ENCODE peak calls at places on chromosome 13, in eight cellular contexts. O is heart left ventricle, C is BJ, L is kidney, J is pancreas, I is heart right ventricle, E is adrenal gland, B is HFF-Myc. F is an unnamed sample.
A peak's percentile ranks its signal among the peaks of the same experiment; 100 is the strongest.

GRCh38 chr13:44768775-44769578 is 192.8 kb upstream of the TSC22D1 start:
- DNase-seq in O (no peak), E (no peak), B (no peak), L (no peak), C (no peak), I (no peak), J (no peak), F (peak; percentile 3)

GRCh38 chr13:96053003-96053703 is at the start of gene UGGT2:
- DNase-seq in C (peak; percentile 73), I (peak; percentile 94), O (peak; percentile 96), E (peak; percentile 97), B (peak; percentile 76), L (peak; percentile 98), J (peak; percentile 99), F (peak; percentile 76)

GRCh38 chr13:28819046-28819747 is 942 bp upstream of the MTUS2 start:
- DNase-seq in E (no peak), J (peak; percentile 39), C (no peak), B (no peak), I (no peak), L (no peak), O (no peak), F (no peak)

GRCh38 chr13:29423050-29423449 is 172.4 kb downstream of the SLC7A1 start:
- DNase-seq in L (no peak), C (no peak), I (no peak), E (no peak), J (no peak), O (no peak), B (no peak), F (no peak)

GRCh38 chr13:47216176-47216822 is 319.4 kb upstream of the HTR2A start:
- DNase-seq in L (no peak), C (peak; percentile 19), I (no peak), O (no peak), B (peak; percentile 27), E (no peak), J (no peak), F (no peak)

GRCh38 chr13:21111546-21111945 is 50.2 kb upstream of the LATS2 start:
- DNase-seq in E (no peak), J (no peak), I (no peak), L (no peak), B (no peak), C (no peak), O (no peak), F (no peak)

GRCh38 chr13:97274782-97275252 is 52.7 kb downstream of the MBNL2 start:
- DNase-seq in J (no peak), O (no peak), I (no peak), C (peak; percentile 78), L (no peak), E (no peak), B (no peak), F (no peak)

GRCh38 chr13:48412100-48412556 is 785 bp downstream of the LPAR6 start:
- DNase-seq in E (no peak), I (no peak), J (no peak), B (no peak), L (no peak), C (no peak), O (no peak), F (no peak)

GRCh38 chr13:101170306-101170705 is 246.0 kb downstream of the NALCN start:
- DNase-seq in B (no peak), J (no peak), I (no peak), L (no peak), E (no peak), C (no peak), O (no peak), F (no peak)

GRCh38 chr13:102905905-102906304 is 60.1 kb downstream of the ERCC5 start:
- DNase-seq in E (no peak), C (no peak), B (no peak), L (no peak), O (no peak), I (no peak), J (no peak), F (no peak)

GRCh38 chr13:34425307-34425949 is 516.6 kb upstream of the NBEA start:
- DNase-seq in I (no peak), E (no peak), J (no peak), O (no peak), B (no peak), L (no peak), C (no peak), F (no peak)

GRCh38 chr13:26881154-26881553 is 120.6 kb upstream of the GPR12 start:
- DNase-seq in C (no peak), O (no peak), B (no peak), I (peak; percentile 10), J (no peak), E (peak; percentile 75), L (no peak), F (no peak)

GRCh38 chr13:58620171-58620570 is 988.6 kb downstream of the PCDH17 start:
- DNase-seq in J (no peak), L (no peak), B (no peak), E (no peak), I (no peak), C (no peak), O (no peak), F (no peak)

GRCh38 chr13:74036373-74036772 is 97.8 kb downstream of the KLF12 start:
- DNase-seq in I (no peak), L (no peak), J (no peak), E (no peak), B (no peak), C (no peak), O (no peak), F (no peak)

GRCh38 chr13:43411741-43412140 is 375.0 kb downstream of the ENOX1 start:
- DNase-seq in J (no peak), E (peak; percentile 67), B (no peak), I (peak; percentile 47), L (peak; percentile 50), C (no peak), O (peak; percentile 60), F (no peak)

DNA sequence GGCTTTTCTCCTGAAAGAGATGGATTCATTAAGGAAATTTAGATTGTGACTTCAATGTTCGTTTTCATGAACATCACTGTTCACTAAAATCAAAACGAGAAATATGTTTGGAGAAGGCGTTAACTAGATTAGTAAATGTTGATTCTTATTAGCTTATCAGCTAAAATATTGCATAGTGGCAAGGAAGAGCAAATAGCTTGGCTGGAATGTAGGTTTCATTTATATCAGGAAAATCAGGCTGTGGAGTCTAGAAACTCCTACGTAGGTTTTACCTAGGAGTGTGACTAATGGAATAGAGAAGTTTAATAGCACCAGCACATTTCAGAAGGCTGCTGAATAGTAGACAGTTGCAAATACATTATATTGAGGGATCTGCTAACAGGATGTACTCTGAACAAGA is 344.9 kb downstream of the LIG4 start:
- DNase-seq in O (no peak), C (no peak), B (no peak), I (no peak), E (no peak), J (no peak), L (no peak), F (no peak)
- TF ChIP-seq CTCF in O (no peak), C (no peak), B (no peak), I (no peak), E (no peak), J (no peak), L (no peak), F (no peak)

GRCh38 chr13:114062754-114063153 is 69.7 kb downstream of the RASA3 start:
- DNase-seq in I (no peak), C (no peak), O (peak; percentile 17), L (peak; percentile 78), B (no peak), J (peak; percentile 63), E (no peak), F (no peak)

GRCh38 chr13:114061746-114062145 is 70.7 kb downstream of the RASA3 start:
- DNase-seq in L (no peak), I (no peak), J (peak; percentile 52), O (peak; percentile 18), B (no peak), C (no peak), E (no peak), F (no peak)

GRCh38 chr13:114063545-114064515 is 68.6 kb downstream of the RASA3 start:
- DNase-seq in J (peak; percentile 60), C (peak; percentile 87), L (peak; percentile 91), E (peak; percentile 85), B (peak; percentile 20), I (peak; percentile 34), O (peak; percentile 81), F (peak; percentile 81)

GRCh38 chr13:114061047-114061446 is 71.4 kb downstream of the RASA3 start:
- DNase-seq in I (no peak), C (no peak), B (no peak), J (no peak), L (no peak), E (no peak), O (no peak), F (no peak)

DNA sequence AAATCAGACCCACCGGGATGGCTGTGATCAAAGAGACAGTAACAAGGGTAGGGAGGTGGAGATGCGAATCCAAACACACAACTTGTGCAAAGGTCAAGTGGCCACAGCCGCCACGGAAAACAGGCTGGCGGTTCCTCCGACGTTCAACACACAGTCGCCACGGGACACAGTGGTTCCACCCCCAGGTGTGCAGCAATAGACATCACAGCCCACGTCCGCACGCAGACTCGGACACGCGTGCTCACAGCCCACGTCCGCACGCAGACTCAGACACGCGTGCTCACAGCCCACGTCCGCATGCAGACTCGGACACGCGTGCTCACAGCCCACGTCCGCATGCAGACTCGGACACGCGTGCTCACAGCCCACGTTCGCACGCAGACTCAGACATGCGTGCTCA is 70.1 kb downstream of the RASA3 start:
- DNase-seq in O (peak; percentile 16), J (no peak), B (no peak), I (no peak), E (no peak), C (no peak), L (peak; percentile 66), F (no peak)
- H3K4me3 ChIP-seq in O (no peak overlapping the region), J (no peak overlapping the region), B (no peak overlapping the region), I (no peak overlapping the region), E (no peak overlapping the region), C (no peak overlapping the region), L (no peak overlapping the region), F (no peak overlapping the region)

GRCh38 chr13:109715902-109716301 is 70.5 kb downstream of the IRS2 start:
- DNase-seq in C (no peak), O (no peak), B (no peak), E (peak; percentile 94), I (no peak), J (no peak), L (no peak), F (peak; percentile 24)
- TF ChIP-seq CTCF in C (no peak), O (no peak), B (no peak), E (no peak), I (no peak), J (no peak), L (no peak), F (no peak)

GRCh38 chr13:112969692-112970338 is 801 bp downstream of the MCF2L start:
- DNase-seq in I (no peak), O (no peak), B (no peak), C (no peak), L (no peak), J (no peak), E (no peak), F (no peak)

GRCh38 chr13:112968380-112968909 is 569 bp upstream of the MCF2L start:
- DNase-seq in I (no peak), E (peak; percentile 73), O (no peak), C (no peak), L (peak; percentile 85), B (no peak), J (peak; percentile 93), F (no peak)

GRCh38 chr13:112968910-112969691 is at the start of gene MCF2L:
- DNase-seq in B (peak; percentile 2), E (peak; percentile 74), C (no peak), J (peak; percentile 76), L (peak; percentile 81), I (peak; percentile 36), O (no peak), F (no peak)

GRCh38 chr13:112966776-112967175 is 2.2 kb upstream of the MCF2L start:
- DNase-seq in I (no peak), E (no peak), L (peak; percentile 46), O (no peak), J (peak; percentile 50), B (no peak), C (no peak), F (no peak)

GRCh38 chr13:112967666-112968379 is 1.2 kb upstream of the MCF2L start:
- DNase-seq in B (no peak), J (peak; percentile 18), E (no peak), I (no peak), C (no peak), L (no peak), O (no peak), F (no peak)
- H3K4me3 ChIP-seq in B (no peak overlapping the region), J (peak overlapping the region; percentile 50), E (no peak overlapping the region), I (peak overlapping the region; percentile 61), C (no peak overlapping the region), L (peak overlapping the region; percentile 59), O (peak overlapping the region; percentile 55), F (no peak overlapping the region)

F was measured in AG09309.